ENCODE peak calls at places on chromosomes 4 and X, in six cellular contexts. One of them, this sample, is unnamed.

GRCh38 chr4:139488442-139488841 is 34.5 kb downstream of the RAB33B start:
- DNase-seq in CD8-positive, alpha-beta memory T cell: no peak
- DNase-seq in CD8-positive, alpha-beta T cell: no peak
- DNase-seq in neural progenitor cell: no peak
- DNase-seq in upper lobe of right lung: no peak
- DNase-seq in body of pancreas: no peak
- DNase-seq in this sample: no peak

GRCh38 chr4:16284050-16284449 is 57.8 kb upstream of the TAPT1 start:
- DNase-seq in body of pancreas: no peak
- DNase-seq in CD8-positive, alpha-beta T cell: no peak
- DNase-seq in neural progenitor cell: no peak
- DNase-seq in CD8-positive, alpha-beta memory T cell: no peak
- DNase-seq in upper lobe of right lung: no peak
- DNase-seq in this sample: no peak

GRCh38 chr4:98612318-98613250 is 45.8 kb downstream of the TSPAN5 start:
- DNase-seq in upper lobe of right lung: no peak
- DNase-seq in body of pancreas: no peak
- DNase-seq in CD8-positive, alpha-beta T cell: no peak
- DNase-seq in neural progenitor cell: peak; percentile 44
- DNase-seq in CD8-positive, alpha-beta memory T cell: no peak
- DNase-seq in this sample: no peak

GRCh38 chr4:133149932-133150642 is 993 bp downstream of the PCDH10 start:
- DNase-seq in CD8-positive, alpha-beta T cell: no peak
- DNase-seq in body of pancreas: no peak
- DNase-seq in neural progenitor cell: no peak
- DNase-seq in CD8-positive, alpha-beta memory T cell: no peak
- DNase-seq in upper lobe of right lung: no peak
- DNase-seq in this sample: no peak

GRCh38 chr4:22607382-22607781 is 85.4 kb upstream of the GBA3 start:
- DNase-seq in CD8-positive, alpha-beta T cell: peak; percentile 62
- DNase-seq in upper lobe of right lung: no peak
- DNase-seq in neural progenitor cell: peak; percentile 32
- DNase-seq in CD8-positive, alpha-beta memory T cell: peak; percentile 10
- DNase-seq in body of pancreas: peak; percentile 73
- DNase-seq in this sample: no peak

GRCh38 chr4:158280856-158281255 is 70.6 kb downstream of the TMEM144 start:
- DNase-seq in CD8-positive, alpha-beta T cell: no peak
- DNase-seq in CD8-positive, alpha-beta memory T cell: no peak
- DNase-seq in upper lobe of right lung: no peak
- DNase-seq in body of pancreas: no peak
- DNase-seq in neural progenitor cell: no peak
- DNase-seq in this sample: no peak

GRCh38 chr4:37757705-37758104 is 68.8 kb upstream of the PGM2 start:
- DNase-seq in CD8-positive, alpha-beta T cell: no peak
- DNase-seq in neural progenitor cell: no peak
- DNase-seq in upper lobe of right lung: no peak
- DNase-seq in body of pancreas: no peak
- DNase-seq in CD8-positive, alpha-beta memory T cell: no peak
- DNase-seq in this sample: no peak

GRCh38 chr4:80500593-80500992 is 165.1 kb downstream of the CFAP299 start:
- DNase-seq in upper lobe of right lung: no peak
- DNase-seq in CD8-positive, alpha-beta memory T cell: peak; percentile 66
- DNase-seq in neural progenitor cell: no peak
- DNase-seq in CD8-positive, alpha-beta T cell: no peak
- DNase-seq in body of pancreas: no peak
- DNase-seq in this sample: no peak

GRCh38 chr4:85783483-85783882 is 308.5 kb downstream of the ARHGAP24 start:
- DNase-seq in body of pancreas: no peak
- DNase-seq in CD8-positive, alpha-beta T cell: no peak
- DNase-seq in neural progenitor cell: no peak
- DNase-seq in upper lobe of right lung: no peak
- DNase-seq in CD8-positive, alpha-beta memory T cell: no peak
- DNase-seq in this sample: no peak

GRCh38 chrX:9183481-9183880 is 149.6 kb upstream of the FAM9B start:
- DNase-seq in upper lobe of right lung: no peak
- DNase-seq in body of pancreas: no peak
- DNase-seq in neural progenitor cell: no peak
- DNase-seq in CD8-positive, alpha-beta T cell: no peak
- DNase-seq in CD8-positive, alpha-beta memory T cell: no peak
- DNase-seq in this sample: no peak

GRCh38 chr4:53764761-53765490 is 173.6 kb upstream of the LNX1 start:
- DNase-seq in neural progenitor cell: no peak
- DNase-seq in CD8-positive, alpha-beta T cell: no peak
- DNase-seq in upper lobe of right lung: no peak
- DNase-seq in body of pancreas: no peak
- DNase-seq in CD8-positive, alpha-beta memory T cell: no peak
- DNase-seq in this sample: no peak

GRCh38 chrX:70452143-70452733 is 7.6 kb downstream of the DLG3 start:
- DNase-seq in CD8-positive, alpha-beta memory T cell: peak; percentile 55
- DNase-seq in CD8-positive, alpha-beta T cell: peak; percentile 73
- DNase-seq in neural progenitor cell: peak; percentile 59
- DNase-seq in upper lobe of right lung: peak; percentile 73
- DNase-seq in body of pancreas: peak; percentile 69
- DNase-seq in this sample: peak; percentile 60

GRCh38 chr4:42995343-42995944 is 102.9 kb downstream of the GRXCR1 start:
- DNase-seq in neural progenitor cell: peak; percentile 55
- DNase-seq in CD8-positive, alpha-beta T cell: no peak
- DNase-seq in upper lobe of right lung: no peak
- DNase-seq in body of pancreas: no peak
- DNase-seq in CD8-positive, alpha-beta memory T cell: no peak
- DNase-seq in this sample: no peak

GRCh38 chr4:148542922-148543623 is 100.9 kb upstream of the NR3C2 start:
- DNase-seq in upper lobe of right lung: no peak
- DNase-seq in CD8-positive, alpha-beta T cell: no peak
- DNase-seq in body of pancreas: no peak
- DNase-seq in neural progenitor cell: no peak
- DNase-seq in CD8-positive, alpha-beta memory T cell: no peak
- DNase-seq in this sample: no peak

GRCh38 chr4:57063518-57063917 is 46.7 kb downstream of the IGFBP7 start:
- DNase-seq in body of pancreas: no peak
- DNase-seq in CD8-positive, alpha-beta memory T cell: no peak
- DNase-seq in upper lobe of right lung: no peak
- DNase-seq in neural progenitor cell: no peak
- DNase-seq in CD8-positive, alpha-beta T cell: no peak
- DNase-seq in this sample: no peak

GRCh38 chr4:5883916-5884315 is 9.0 kb downstream of the CRMP1 start:
- DNase-seq in CD8-positive, alpha-beta memory T cell: no peak
- DNase-seq in body of pancreas: no peak
- DNase-seq in neural progenitor cell: no peak
- DNase-seq in CD8-positive, alpha-beta T cell: no peak
- DNase-seq in upper lobe of right lung: no peak
- DNase-seq in this sample: no peak

GRCh38 chr4:163090997-163091684 is 75.5 kb downstream of the NAF1 start:
- DNase-seq in upper lobe of right lung: no peak
- DNase-seq in body of pancreas: no peak
- DNase-seq in neural progenitor cell: no peak
- DNase-seq in CD8-positive, alpha-beta T cell: no peak
- DNase-seq in CD8-positive, alpha-beta memory T cell: no peak
- DNase-seq in this sample: no peak

GRCh38 chrX:47360423-47361179 is 9.8 kb upstream of the ZNF157 start:
- DNase-seq in upper lobe of right lung: no peak
- DNase-seq in body of pancreas: no peak
- DNase-seq in neural progenitor cell: no peak
- DNase-seq in CD8-positive, alpha-beta memory T cell: no peak
- DNase-seq in CD8-positive, alpha-beta T cell: no peak
- DNase-seq in this sample: no peak

GRCh38 chr4:188841523-188841922 is 702.3 kb downstream of the TRIML1 start:
- DNase-seq in neural progenitor cell: no peak
- DNase-seq in CD8-positive, alpha-beta memory T cell: no peak
- DNase-seq in body of pancreas: no peak
- DNase-seq in CD8-positive, alpha-beta T cell: no peak
- DNase-seq in upper lobe of right lung: no peak
- DNase-seq in this sample: no peak

GRCh38 chrX:50913520-50913919 is 3.0 kb downstream of the BMP15 start:
- DNase-seq in body of pancreas: no peak
- DNase-seq in CD8-positive, alpha-beta memory T cell: no peak
- DNase-seq in CD8-positive, alpha-beta T cell: no peak
- DNase-seq in upper lobe of right lung: no peak
- DNase-seq in neural progenitor cell: no peak
- DNase-seq in this sample: no peak

GRCh38 chrX:120727911-120728310 is 98.1 kb upstream of the C1GALT1C1 start:
- DNase-seq in CD8-positive, alpha-beta memory T cell: no peak
- DNase-seq in neural progenitor cell: no peak
- DNase-seq in CD8-positive, alpha-beta T cell: no peak
- DNase-seq in upper lobe of right lung: no peak
- DNase-seq in body of pancreas: no peak
- DNase-seq in this sample: no peak

GRCh38 chrX:41045960-41046567 is 39.2 kb upstream of the USP9X start:
- DNase-seq in CD8-positive, alpha-beta memory T cell: no peak
- DNase-seq in CD8-positive, alpha-beta T cell: no peak
- DNase-seq in neural progenitor cell: peak; percentile 68
- DNase-seq in body of pancreas: peak; percentile 17
- DNase-seq in upper lobe of right lung: no peak
- DNase-seq in this sample: no peak

GRCh38 chr4:139933104-139933503 is 220.9 kb downstream of the MAML3 start:
- DNase-seq in CD8-positive, alpha-beta memory T cell: no peak
- DNase-seq in CD8-positive, alpha-beta T cell: no peak
- DNase-seq in body of pancreas: no peak
- DNase-seq in upper lobe of right lung: no peak
- DNase-seq in neural progenitor cell: no peak
- DNase-seq in this sample: no peak

GRCh38 chr4:92303621-92304027 is at the start of gene GRID2:
- DNase-seq in CD8-positive, alpha-beta memory T cell: no peak
- DNase-seq in CD8-positive, alpha-beta T cell: no peak
- DNase-seq in upper lobe of right lung: peak; percentile 61
- DNase-seq in neural progenitor cell: peak; percentile 75
- DNase-seq in body of pancreas: no peak
- DNase-seq in this sample: no peak

GRCh38 chr4:11152684-11153083 is 276.0 kb downstream of the HS3ST1 start:
- DNase-seq in upper lobe of right lung: no peak
- DNase-seq in body of pancreas: no peak
- DNase-seq in neural progenitor cell: no peak
- DNase-seq in CD8-positive, alpha-beta T cell: no peak
- DNase-seq in CD8-positive, alpha-beta memory T cell: no peak
- DNase-seq in this sample: no peak

GRCh38 chrX:118973389-118974087 is 880 bp upstream of the LONRF3 start:
- DNase-seq in body of pancreas: peak; percentile 32
- DNase-seq in CD8-positive, alpha-beta T cell: no peak
- DNase-seq in upper lobe of right lung: peak; percentile 62
- DNase-seq in CD8-positive, alpha-beta memory T cell: no peak
- DNase-seq in neural progenitor cell: peak; percentile 24
- DNase-seq in this sample: peak; percentile 48

GRCh38 chr4:25970691-25971427 is 56.8 kb downstream of the SMIM20 start:
- DNase-seq in CD8-positive, alpha-beta memory T cell: no peak
- DNase-seq in neural progenitor cell: peak; percentile 69
- DNase-seq in upper lobe of right lung: peak; percentile 59
- DNase-seq in CD8-positive, alpha-beta T cell: no peak
- DNase-seq in body of pancreas: peak; percentile 68
- DNase-seq in this sample: no peak

GRCh38 chr4:3832536-3833220 is 66.5 kb downstream of the ADRA2C start:
- DNase-seq in body of pancreas: no peak
- DNase-seq in CD8-positive, alpha-beta memory T cell: no peak
- DNase-seq in CD8-positive, alpha-beta T cell: no peak
- DNase-seq in neural progenitor cell: no peak
- DNase-seq in upper lobe of right lung: no peak
- DNase-seq in this sample: peak; percentile 17
- H3K4me1 ChIP-seq in body of pancreas: peaks cover 32% of the 10 kb centered on the region
- H3K4me1 ChIP-seq in CD8-positive, alpha-beta memory T cell: no peaks in the 10 kb centered on the region
- H3K4me1 ChIP-seq in CD8-positive, alpha-beta T cell: no peaks in the 10 kb centered on the region
- H3K4me1 ChIP-seq in neural progenitor cell: peaks cover 46% of the 10 kb centered on the region
- H3K4me1 ChIP-seq in upper lobe of right lung: peaks cover 5% of the 10 kb centered on the region
- H3K4me1 ChIP-seq in this sample: peaks cover 6% of the 10 kb centered on the region

GRCh38 chr4:52019941-52020657 is at the start of gene LRRC66:
- DNase-seq in upper lobe of right lung: no peak
- DNase-seq in CD8-positive, alpha-beta memory T cell: no peak
- DNase-seq in neural progenitor cell: no peak
- DNase-seq in CD8-positive, alpha-beta T cell: no peak
- DNase-seq in body of pancreas: peak; percentile 12
- DNase-seq in this sample: no peak
- H3K4me1 ChIP-seq in upper lobe of right lung: no peaks in the 10 kb centered on the region
- H3K4me1 ChIP-seq in CD8-positive, alpha-beta memory T cell: no peaks in the 10 kb centered on the region
- H3K4me1 ChIP-seq in neural progenitor cell: peaks cover 10% of the 10 kb centered on the region
- H3K4me1 ChIP-seq in CD8-positive, alpha-beta T cell: no peaks in the 10 kb centered on the region
- H3K4me1 ChIP-seq in body of pancreas: peaks cover 8% of the 10 kb centered on the region
- H3K4me1 ChIP-seq in this sample: no peaks in the 10 kb centered on the region

GRCh38 chr4:4860803-4861591 is 1.5 kb downstream of the MSX1 start:
- DNase-seq in upper lobe of right lung: no peak
- DNase-seq in body of pancreas: no peak
- DNase-seq in neural progenitor cell: peak; percentile 76
- DNase-seq in CD8-positive, alpha-beta memory T cell: no peak
- DNase-seq in CD8-positive, alpha-beta T cell: no peak
- DNase-seq in this sample: no peak

GRCh38 chr4:4859010-4859798 is at the start of gene MSX1:
- DNase-seq in CD8-positive, alpha-beta T cell: no peak
- DNase-seq in upper lobe of right lung: peak; percentile 91
- DNase-seq in CD8-positive, alpha-beta memory T cell: no peak
- DNase-seq in neural progenitor cell: peak; percentile 96
- DNase-seq in body of pancreas: peak; percentile 79
- DNase-seq in this sample: peak; percentile 87

GRCh38 chr4:4861592-4862551 is 2.4 kb downstream of the MSX1 start:
- DNase-seq in upper lobe of right lung: no peak
- DNase-seq in CD8-positive, alpha-beta T cell: no peak
- DNase-seq in body of pancreas: no peak
- DNase-seq in neural progenitor cell: peak; percentile 47
- DNase-seq in CD8-positive, alpha-beta memory T cell: no peak
- DNase-seq in this sample: no peak

GRCh38 chr4:4859799-4860380 is 425 bp downstream of the MSX1 start:
- DNase-seq in CD8-positive, alpha-beta memory T cell: no peak
- DNase-seq in upper lobe of right lung: no peak
- DNase-seq in body of pancreas: no peak
- DNase-seq in CD8-positive, alpha-beta T cell: no peak
- DNase-seq in neural progenitor cell: peak; percentile 43
- DNase-seq in this sample: no peak

GRCh38 chr4:4860381-4860802 is 927 bp downstream of the MSX1 start:
- DNase-seq in CD8-positive, alpha-beta T cell: no peak
- DNase-seq in body of pancreas: no peak
- DNase-seq in CD8-positive, alpha-beta memory T cell: no peak
- DNase-seq in neural progenitor cell: no peak
- DNase-seq in upper lobe of right lung: no peak
- DNase-seq in this sample: no peak
- H3K4me1 ChIP-seq in CD8-positive, alpha-beta T cell: peaks cover 43% of the 10 kb centered on the region
- H3K4me1 ChIP-seq in body of pancreas: peaks cover 51% of the 10 kb centered on the region
- H3K4me1 ChIP-seq in CD8-positive, alpha-beta memory T cell: peaks cover 9% of the 10 kb centered on the region
- H3K4me1 ChIP-seq in neural progenitor cell: peaks cover 52% of the 10 kb centered on the region
- H3K4me1 ChIP-seq in upper lobe of right lung: peaks cover 19% of the 10 kb centered on the region
- H3K4me1 ChIP-seq in this sample: peaks cover 33% of the 10 kb centered on the region

DNA sequence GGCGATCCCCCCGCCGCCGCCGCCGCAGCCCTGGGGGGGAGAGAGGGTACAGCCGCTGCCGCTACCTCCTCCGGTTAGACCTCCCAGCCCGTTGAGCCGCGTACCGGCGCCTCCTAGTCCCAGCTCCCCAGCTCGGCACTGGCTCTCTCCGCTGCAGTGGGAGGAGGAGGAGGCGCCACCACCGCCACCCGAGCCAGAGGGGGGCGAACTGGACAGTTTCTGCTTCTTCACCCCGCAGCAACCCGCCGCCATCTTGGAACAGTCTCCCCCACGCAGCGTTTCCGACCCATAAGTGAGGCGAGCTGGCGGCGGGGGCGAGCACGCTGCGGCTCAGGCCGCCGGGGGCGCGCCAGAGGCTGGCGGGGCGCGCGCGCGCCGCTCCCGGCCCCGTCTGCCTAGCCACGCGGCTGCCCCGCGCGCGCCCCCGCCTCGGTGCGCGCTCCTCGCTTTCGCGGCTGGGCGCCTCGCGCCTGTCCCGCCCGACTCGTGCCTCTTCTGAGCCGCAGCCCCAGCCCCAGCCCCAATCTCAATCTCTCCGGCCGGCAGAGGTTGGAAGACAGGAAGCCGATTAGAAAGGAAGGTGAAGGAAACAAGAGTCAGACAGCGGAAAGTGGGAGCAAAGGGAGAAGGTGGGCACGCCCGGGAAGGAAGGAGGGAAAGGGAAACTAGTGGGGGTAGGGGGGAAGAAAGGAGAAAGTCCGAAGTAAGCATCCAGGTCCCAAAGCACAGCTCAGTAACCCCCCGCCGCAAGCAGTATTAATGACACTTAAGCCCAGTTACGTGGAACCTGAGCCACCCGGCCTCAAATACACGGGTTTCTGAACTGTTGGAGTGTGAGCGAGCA is at the start of gene AMMECR1:
- DNase-seq in neural progenitor cell: peak; percentile 92
- DNase-seq in CD8-positive, alpha-beta T cell: peak; percentile 84
- DNase-seq in CD8-positive, alpha-beta memory T cell: peak; percentile 83
- DNase-seq in upper lobe of right lung: peak; percentile 90
- DNase-seq in body of pancreas: peak; percentile 75
- DNase-seq in this sample: peak; percentile 86
- H3K4me1 ChIP-seq in neural progenitor cell: peaks cover 6% of the 10 kb centered on the region
- H3K4me1 ChIP-seq in CD8-positive, alpha-beta T cell: peaks cover 30% of the 10 kb centered on the region
- H3K4me1 ChIP-seq in CD8-positive, alpha-beta memory T cell: peaks cover 14% of the 10 kb centered on the region
- H3K4me1 ChIP-seq in upper lobe of right lung: no peaks in the 10 kb centered on the region
- H3K4me1 ChIP-seq in body of pancreas: no peaks in the 10 kb centered on the region
- H3K4me1 ChIP-seq in this sample: no peaks in the 10 kb centered on the region

This sample was measured in lower lobe of right lung.